ENCODE peak calls at places on chromosomes 1 and 21, in five cellular contexts. G is K562, R is H1, F is IMR-90, C is HepG2. J is an unnamed sample.

GRCh38 chr1:24857528-24858133 is 72.4 kb downstream of the RUNX3 start:
- DNase-seq in G (no peak), C (no peak), F (no peak), R (no peak), J (no peak)

GRCh38 chr1:59218521-59219236 is 78.2 kb upstream of the FGGY start:
- DNase-seq in F (peak), C (peak), G (no peak), R (no peak), J (no peak)

GRCh38 chr1:47841356-47841755 is 155.8 kb downstream of the TRABD2B start:
- DNase-seq in F (no peak), C (no peak), G (no peak), R (no peak), J (no peak)

GRCh38 chr1:202063093-202063492 is 52.7 kb downstream of the ELF3 start:
- DNase-seq in C (peak), R (no peak), G (peak), F (peak), J (no peak)

GRCh38 chr1:41442697-41443251 is 41.7 kb downstream of the EDN2 start:
- DNase-seq in G (no peak), C (no peak), F (no peak), R (no peak), J (no peak)

GRCh38 chr21:43694437-43695079 is 24.4 kb upstream of the PDXK start:
- DNase-seq in F (no peak), G (no peak), C (no peak), R (no peak), J (no peak)

GRCh38 chr1:212860713-212861581 is 2.9 kb downstream of the FLVCR1 start:
- DNase-seq in R (no peak), G (peak), F (peak), C (no peak), J (no peak)

GRCh38 chr1:183079697-183080096 is 56.5 kb downstream of the LAMC1 start:
- DNase-seq in G (no peak), F (no peak), R (no peak), C (no peak), J (no peak)

GRCh38 chr1:90970208-90970607 is 51.6 kb downstream of the ZNF644 start:
- DNase-seq in C (no peak), G (no peak), R (no peak), F (no peak), J (no peak)

GRCh38 chr1:76571248-76571647 is 296.0 kb upstream of the ST6GALNAC5 start:
- DNase-seq in C (no peak), R (no peak), F (no peak), G (no peak), J (no peak)

GRCh38 chr1:67618285-67619018 is 66.5 kb upstream of the GADD45A start:
- DNase-seq in C (no peak), R (no peak), G (no peak), F (peak), J (no peak)

GRCh38 chr1:153553691-153554608 is 4.9 kb upstream of the S100A3 start:
- DNase-seq in G (no peak), C (no peak), F (no peak), R (no peak), J (no peak)

GRCh38 chr1:61089338-61089737 is 7.0 kb downstream of the NFIA start:
- DNase-seq in F (no peak), R (no peak), G (no peak), C (peak), J (no peak)

GRCh38 chr1:42125552-42125951 is 27.7 kb upstream of the GUCA2B start:
- DNase-seq in G (no peak), R (no peak), C (no peak), F (no peak), J (no peak)

GRCh38 chr1:61005572-61006386 is 76.6 kb upstream of the NFIA start:
- DNase-seq in R (peak), F (no peak), G (no peak), C (no peak), J (no peak)

GRCh38 chr1:208162903-208163302 is 81.3 kb downstream of the PLXNA2 start:
- DNase-seq in R (no peak), C (no peak), F (no peak), G (no peak), J (no peak)

GRCh38 chr1:1073743-1074587 is at the start of gene RNF223:
- DNase-seq in R (no peak), G (peak), C (no peak), F (no peak), J (no peak)

GRCh38 chr21:14513772-14514171 is 32.3 kb downstream of the SAMSN1 start:
- DNase-seq in R (no peak), C (no peak), F (no peak), G (no peak), J (no peak)

GRCh38 chr21:25283720-25284119 is 323.6 kb downstream of the MRPL39 start:
- DNase-seq in C (peak), F (peak), G (no peak), R (no peak), J (peak)

GRCh38 chr1:220876511-220877347 is 2.5 kb upstream of the HLX start:
- DNase-seq in C (no peak), F (no peak), G (no peak), R (no peak), J (no peak)
- TF ChIP-seq MAFK in C (no peak), F (no peak), G (no peak), R (no peak), J (no peak)

DNA sequence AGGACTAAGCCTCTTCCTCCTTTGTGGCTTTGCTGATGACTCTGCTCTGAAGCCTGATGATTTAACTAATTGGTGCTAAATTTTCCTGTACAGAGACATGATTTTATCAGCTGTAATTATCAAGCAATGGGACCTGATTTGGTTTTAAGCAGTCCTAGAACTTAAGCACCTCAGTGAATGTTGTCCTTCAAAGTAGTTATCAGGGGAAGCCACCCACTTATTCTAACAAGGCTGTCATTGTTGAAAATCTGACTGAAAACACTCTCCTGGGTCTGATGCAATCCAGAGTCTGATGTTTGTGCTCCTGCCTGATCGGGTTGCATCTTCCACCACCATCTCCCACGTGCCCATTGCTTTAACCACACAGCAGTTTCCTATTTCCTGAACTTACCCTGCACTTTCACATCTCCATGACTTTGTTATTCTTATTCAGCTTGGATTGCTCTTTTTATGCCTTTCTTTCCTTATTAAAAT is 54.8 kb downstream of the S1PR1 start:
- DNase-seq in C (peak), R (no peak), G (no peak), F (peak), J (no peak)
- TF ChIP-seq MAFK in C (no peak), R (no peak), G (no peak), F (no peak), J (no peak)

GRCh38 chr1:32899586-32900296 is 1.4 kb downstream of the TMEM54 start:
- DNase-seq in C (no peak), F (no peak), R (no peak), G (no peak), J (no peak)

GRCh38 chr1:32902535-32902920 is 1.3 kb upstream of the TMEM54 start:
- DNase-seq in C (no peak), G (no peak), R (no peak), F (no peak), J (no peak)

GRCh38 chr1:32900371-32900955 is 726 bp downstream of the TMEM54 start:
- DNase-seq in F (peak), G (no peak), C (no peak), R (no peak), J (no peak)

GRCh38 chr1:32901823-32902534 is 790 bp upstream of the TMEM54 start:
- DNase-seq in R (no peak), C (no peak), F (no peak), G (no peak), J (no peak)

GRCh38 chr1:32900956-32901822 is at the start of gene TMEM54:
- DNase-seq in C (no peak), R (no peak), G (peak), F (peak), J (no peak)
- TF ChIP-seq MAFK in C (no peak), R (no peak), G (no peak), F (no peak), J (no peak)

GRCh38 chr1:114437812-114438211 is 73.2 kb downstream of the TRIM33 start:
- DNase-seq in R (no peak), F (no peak), C (no peak), G (no peak), J (no peak)
- TF ChIP-seq MAFK in R (no peak), F (no peak), C (no peak), G (no peak), J (no peak)

DNA sequence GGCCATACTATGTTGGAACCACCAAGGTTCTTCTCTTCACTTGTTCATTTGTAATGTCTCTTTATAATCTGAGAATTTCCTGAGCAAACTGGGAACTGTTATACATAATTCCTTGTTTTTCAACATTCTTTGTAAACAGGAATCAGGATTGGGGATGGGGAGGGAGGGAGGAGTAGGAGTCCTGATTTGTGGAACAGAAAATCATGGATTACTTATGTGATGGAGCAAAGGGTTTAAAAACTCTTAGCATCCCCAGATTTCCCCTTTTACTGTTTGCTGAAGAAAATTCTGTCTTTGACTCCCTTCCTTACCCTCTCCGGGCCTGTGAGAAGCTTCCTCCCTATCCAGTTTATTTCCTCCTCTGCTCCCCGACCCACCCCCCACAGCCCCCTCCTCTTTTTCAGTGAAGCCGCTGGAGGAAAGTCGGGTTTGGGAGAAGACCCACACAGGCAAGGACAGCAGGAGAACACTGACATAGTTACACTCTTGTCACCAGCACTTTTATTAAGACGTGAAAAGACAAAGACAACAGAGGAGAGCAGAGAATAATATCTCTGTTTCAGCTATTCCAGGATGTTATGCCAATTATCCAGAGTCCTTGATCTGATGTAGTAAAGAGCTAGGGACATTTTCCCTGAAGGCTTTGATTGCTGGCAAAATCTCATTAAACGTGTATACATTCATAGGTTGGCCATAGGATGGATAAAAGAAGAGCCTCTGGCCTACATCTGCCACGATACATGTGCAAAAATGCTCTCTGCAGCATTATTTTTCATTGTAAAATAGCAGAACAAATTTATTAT is 4.6 kb upstream of the NBPF1 start:
- DNase-seq in G (peak), R (no peak), F (no peak), C (no peak), J (no peak)
- TF ChIP-seq MAFK in G (no peak), R (no peak), F (no peak), C (no peak), J (no peak)

GRCh38 chr1:38735651-38736161 is 123.9 kb downstream of the RRAGC start:
- DNase-seq in R (no peak), G (no peak), F (peak), C (no peak), J (no peak)

GRCh38 chr1:38728176-38728908 is 131.2 kb downstream of the RRAGC start:
- DNase-seq in F (peak), R (no peak), G (no peak), C (no peak), J (no peak)

GRCh38 chr1:38727629-38728175 is 131.9 kb downstream of the RRAGC start:
- DNase-seq in R (no peak), G (no peak), F (no peak), C (no peak), J (no peak)

GRCh38 chr1:38733761-38734160 is 125.8 kb downstream of the RRAGC start:
- DNase-seq in F (no peak), C (no peak), R (no peak), G (no peak), J (no peak)

DNA sequence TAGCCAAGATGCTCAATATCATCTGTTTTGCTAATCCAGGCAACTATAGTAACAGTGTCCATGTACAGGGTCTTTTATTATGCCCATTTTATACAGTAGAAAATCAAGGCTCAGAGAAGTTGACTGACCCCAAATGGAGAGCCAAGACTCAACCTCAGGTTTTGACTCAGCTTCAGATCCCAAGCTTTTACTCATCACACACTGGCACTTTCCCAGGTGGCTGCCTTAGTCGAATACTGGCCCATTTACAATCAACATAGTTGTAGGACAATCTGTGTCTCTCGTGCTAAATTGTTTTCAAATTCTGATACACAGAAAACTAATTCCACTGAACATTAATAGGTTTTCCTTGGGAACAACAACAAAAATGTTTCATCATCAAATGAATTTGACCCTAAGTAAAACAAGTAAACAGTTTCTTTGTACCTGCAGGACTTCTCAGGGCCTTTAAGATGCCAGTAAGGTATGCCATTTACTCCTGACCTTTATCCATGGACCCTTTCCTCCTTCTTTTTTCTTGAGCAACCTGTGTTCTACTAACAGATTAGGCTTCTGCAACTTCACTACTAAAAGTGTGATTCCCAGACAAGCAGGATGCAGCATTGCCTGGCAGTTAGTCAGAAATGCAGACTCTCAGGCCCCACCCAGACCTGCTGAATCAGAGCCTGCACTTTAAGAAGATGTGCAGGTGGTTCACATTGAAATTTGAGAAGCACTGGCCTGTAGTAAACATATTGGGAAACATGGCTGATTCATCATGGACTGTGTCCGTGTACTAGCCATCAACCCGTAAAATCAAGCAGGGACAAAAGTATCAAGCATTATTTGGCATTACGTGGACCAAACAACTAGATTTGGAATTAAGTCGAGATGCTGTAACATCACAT is 128.8 kb downstream of the RRAGC start:
- DNase-seq in R (no peak), F (peak), C (no peak), G (no peak), J (no peak)
- TF ChIP-seq MAFK in R (no peak), F (no peak), C (no peak), G (no peak), J (no peak)

GRCh38 chr1:221174598-221174997 is 295.4 kb downstream of the HLX start:
- DNase-seq in R (peak), C (no peak), F (no peak), G (no peak), J (no peak)
- TF ChIP-seq MAFK in R (no peak), C (no peak), F (no peak), G (no peak), J (no peak)

DNA sequence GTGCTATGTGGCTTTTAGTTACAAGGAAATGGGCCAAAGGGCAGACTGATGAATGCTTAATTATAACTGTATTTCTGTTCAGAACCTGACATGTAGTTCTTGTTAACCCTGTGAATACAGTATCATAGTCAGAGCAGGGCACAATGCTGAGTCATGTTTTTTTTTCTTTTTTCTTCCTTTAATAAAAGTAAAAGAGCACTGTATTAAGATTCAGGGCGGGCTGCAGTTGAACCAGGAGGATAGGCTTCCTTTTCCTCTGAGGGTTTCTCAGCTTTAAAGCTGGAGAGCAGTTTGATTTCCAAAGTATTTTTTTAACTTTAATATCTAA is 8.7 kb downstream of the CLDN8 start:
- DNase-seq in G (no peak), R (no peak), F (no peak), C (no peak), J (no peak)
- TF ChIP-seq MAFK in G (peak), R (peak), F (peak), C (peak), J (peak)